ENCODE peak calls at places on chromosome 15, in four cellular contexts. C is GM12878, O is H1, J is HepG2. Y is an unnamed sample.

GRCh38 chr15:66654718-66655375 is 47.2 kb upstream of the SMAD6 start:
- DNase-seq in O (peak; percentile 72), J (no peak), C (no peak), Y (no peak)

GRCh38 chr15:43190178-43190577 is 5.0 kb downstream of the CCNDBP1 start:
- DNase-seq in O (no peak), J (no peak), C (no peak), Y (no peak)

GRCh38 chr15:75702431-75702830 is 10.2 kb downstream of the CSPG4 start:
- DNase-seq in C (no peak), J (no peak), O (no peak), Y (no peak)

GRCh38 chr15:28128036-28128435 is 28.9 kb upstream of the OCA2 start:
- DNase-seq in O (no peak), C (no peak), J (no peak), Y (no peak)

GRCh38 chr15:68328485-68328884 is 50.9 kb downstream of the FEM1B start:
- DNase-seq in J (no peak), O (no peak), C (no peak), Y (no peak)

GRCh38 chr15:33825453-33825852 is 142.8 kb upstream of the CHRM5 start:
- DNase-seq in O (no peak), C (no peak), J (no peak), Y (no peak)

GRCh38 chr15:95840004-95840403 is 490.5 kb upstream of the NR2F2 start:
- DNase-seq in O (no peak), C (no peak), J (no peak), Y (no peak)

GRCh38 chr15:66498501-66499386 is 1.2 kb upstream of the SNAPC5 start:
- DNase-seq in J (peak; percentile 15), C (no peak), O (no peak), Y (peak; percentile 34)

GRCh38 chr15:98758224-98758623 is 109.9 kb downstream of the IGF1R start:
- DNase-seq in J (no peak), O (no peak), C (no peak), Y (no peak)

GRCh38 chr15:98763179-98763578 is 114.8 kb downstream of the IGF1R start:
- DNase-seq in O (no peak), C (no peak), J (no peak), Y (no peak)

GRCh38 chr15:98760975-98761374 is 112.6 kb downstream of the IGF1R start:
- DNase-seq in O (no peak), C (no peak), J (no peak), Y (no peak)

GRCh38 chr15:98764296-98764695 is 116.0 kb downstream of the IGF1R start:
- DNase-seq in J (no peak), O (no peak), C (no peak), Y (no peak)

DNA sequence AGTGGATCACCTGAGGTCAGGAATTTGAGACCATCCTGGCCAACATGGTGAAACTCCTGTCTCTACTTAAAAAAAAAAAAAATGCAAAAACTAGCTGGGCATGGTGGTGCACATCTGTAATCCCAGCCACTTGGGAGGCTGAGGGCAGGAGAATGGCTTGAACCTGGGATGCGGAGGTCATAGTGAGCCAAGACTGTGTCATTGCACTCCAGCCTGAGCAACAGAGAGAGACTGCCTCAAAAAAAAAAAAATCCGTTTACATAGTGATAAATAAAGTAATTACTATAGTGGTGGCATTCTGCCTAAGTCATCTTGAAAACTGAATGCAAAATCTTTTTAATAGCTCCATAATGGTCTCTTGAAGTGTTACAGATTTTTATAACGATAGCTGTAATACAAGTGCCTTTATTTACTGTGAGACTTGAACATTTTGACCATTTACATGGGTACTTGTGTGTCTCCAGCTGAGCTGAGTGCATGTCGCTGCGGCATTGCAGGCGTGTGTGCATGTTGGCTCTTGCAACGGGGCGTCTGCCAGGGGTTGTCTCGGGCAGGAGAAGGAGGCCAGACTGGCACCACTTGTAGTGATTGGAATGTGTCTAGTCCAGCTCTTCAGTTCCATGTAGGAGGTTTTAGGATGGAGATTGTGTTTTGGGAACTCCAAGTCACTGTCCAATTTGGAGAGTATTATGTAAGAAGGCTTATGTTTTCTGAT is 111.9 kb downstream of the IGF1R start:
- DNase-seq in O (no peak), C (no peak), J (no peak), Y (no peak)
- TF ChIP-seq TCF12 in O (no peak), C (no peak), J (no peak), Y (no peak)

GRCh38 chr15:58546066-58546591 is 114.3 kb downstream of the LIPC start:
- DNase-seq in J (no peak), C (no peak), O (no peak), Y (no peak)

GRCh38 chr15:58545307-58546065 is 113.7 kb downstream of the LIPC start:
- DNase-seq in J (no peak), C (no peak), O (no peak), Y (no peak)

GRCh38 chr15:58547628-58548307 is 116.0 kb downstream of the LIPC start:
- DNase-seq in J (no peak), C (no peak), O (no peak), Y (no peak)

GRCh38 chr15:58548308-58549012 is 116.7 kb downstream of the LIPC start:
- DNase-seq in J (no peak), O (no peak), C (no peak), Y (no peak)

DNA sequence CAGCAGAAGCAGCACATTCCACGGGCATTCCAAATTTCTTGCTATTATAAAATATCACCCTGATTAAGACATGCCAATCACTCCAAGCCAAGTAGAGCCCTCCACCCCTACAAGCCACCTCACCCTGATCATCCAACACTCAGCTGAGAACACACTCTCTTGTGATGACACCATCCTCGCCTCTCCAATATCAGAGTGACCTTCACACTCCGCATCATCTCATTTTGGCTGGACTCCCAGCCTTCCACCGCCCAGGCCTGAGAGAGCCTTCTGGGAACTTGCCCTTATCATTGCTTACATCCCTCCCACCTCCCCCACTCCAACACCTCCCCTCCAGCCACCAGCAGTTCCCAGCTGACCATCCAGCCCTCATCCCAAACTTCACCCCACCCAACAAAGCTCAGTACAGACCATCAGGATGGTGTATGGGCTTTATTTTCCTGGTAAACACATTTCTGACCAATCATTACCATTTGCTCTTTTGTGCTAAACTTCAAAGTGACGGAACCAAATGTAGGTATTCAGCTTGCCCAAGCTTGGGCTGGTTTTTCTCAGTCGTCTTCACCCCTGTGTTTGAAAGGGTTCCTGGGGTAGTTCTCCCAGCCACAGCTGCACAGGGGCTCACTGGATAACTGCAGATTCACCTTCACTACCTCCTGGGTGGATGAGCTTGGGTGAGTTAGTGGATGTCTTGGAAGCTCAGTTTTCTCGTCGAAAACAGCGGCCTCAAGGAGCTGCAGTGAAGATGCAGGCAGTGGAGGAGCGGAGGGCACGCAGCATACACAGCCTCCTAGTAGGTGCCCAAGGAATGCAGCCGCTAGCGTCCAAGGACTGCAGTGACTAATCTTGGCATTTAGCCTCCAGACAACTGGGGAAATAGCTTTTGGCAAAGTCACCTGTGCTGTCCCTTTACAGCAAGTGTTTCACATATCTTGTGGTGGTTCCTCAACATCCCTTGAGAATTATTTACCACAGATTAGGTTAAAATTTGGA is 115.1 kb downstream of the LIPC start:
- DNase-seq in O (no peak), J (peak; percentile 83), C (no peak), Y (peak; percentile 53)
- TF ChIP-seq TCF12 in O (no peak), J (no peak), C (no peak), Y (peak; percentile 89)

GRCh38 chr15:49273734-49274318 is 103.8 kb downstream of the GALK2 start:
- DNase-seq in O (no peak), J (no peak), C (no peak), Y (peak; percentile 55)

GRCh38 chr15:49265911-49266310 is 95.9 kb downstream of the GALK2 start:
- DNase-seq in O (no peak), J (no peak), C (no peak), Y (no peak)

GRCh38 chr15:49270541-49271421 is 100.7 kb downstream of the GALK2 start:
- DNase-seq in O (no peak), C (no peak), J (no peak), Y (no peak)
- TF ChIP-seq TCF12 in O (no peak), C (no peak), J (no peak), Y (no peak)

DNA sequence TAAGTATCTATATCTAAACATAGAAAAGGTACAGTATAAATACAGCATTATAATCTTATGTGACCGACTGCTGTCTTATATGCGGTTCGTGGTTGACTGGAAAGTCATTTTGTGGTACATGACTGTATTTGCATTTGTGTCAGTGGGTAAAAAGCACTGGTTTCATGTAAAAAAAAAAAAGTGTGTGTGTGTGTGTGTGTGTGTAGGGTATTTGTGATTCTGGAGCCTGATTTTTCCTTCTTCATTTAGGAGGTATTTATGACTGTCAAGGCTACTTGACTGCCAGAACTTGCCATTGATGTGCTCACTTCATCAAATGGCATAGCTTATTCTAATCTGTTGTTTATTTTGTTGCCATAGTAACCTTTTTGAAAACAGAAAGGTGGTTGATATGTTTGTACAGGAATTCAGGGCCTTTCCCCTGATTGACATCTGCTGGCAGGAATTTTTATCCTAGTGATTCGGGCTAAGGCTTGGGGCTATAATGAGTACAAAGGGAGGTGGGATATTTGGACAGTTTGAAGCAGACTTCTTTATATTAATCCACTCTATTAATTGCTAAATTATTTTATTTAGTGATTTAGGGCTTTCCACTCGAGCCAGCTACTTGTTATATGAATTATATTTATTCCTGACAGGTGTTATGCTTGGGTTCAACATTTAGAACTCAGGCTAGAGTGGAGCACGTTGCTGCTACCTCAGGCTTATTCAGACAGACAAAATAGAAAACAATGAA is 63.4 kb downstream of the AKAP13 start:
- DNase-seq in C (peak; percentile 76), J (peak; percentile 96), O (no peak), Y (no peak)
- TF ChIP-seq TCF12 in C (no peak), J (no peak), O (no peak), Y (no peak)

GRCh38 chr15:70061086-70061370 is 36.7 kb downstream of the TLE3 start:
- DNase-seq in J (no peak), C (no peak), O (no peak), Y (no peak)

GRCh38 chr15:70061696-70062270 is 35.9 kb downstream of the TLE3 start:
- DNase-seq in J (no peak), C (no peak), O (no peak), Y (no peak)

GRCh38 chr15:70063284-70063991 is 34.3 kb downstream of the TLE3 start:
- DNase-seq in C (no peak), O (no peak), J (no peak), Y (no peak)

GRCh38 chr15:70063992-70064379 is 33.7 kb downstream of the TLE3 start:
- DNase-seq in O (no peak), C (no peak), J (no peak), Y (no peak)

GRCh38 chr15:70062321-70062956 is 35.3 kb downstream of the TLE3 start:
- DNase-seq in J (no peak), C (no peak), O (no peak), Y (peak; percentile 91)
- TF ChIP-seq TCF12 in J (no peak), C (no peak), O (no peak), Y (peak; percentile 88)

DNA sequence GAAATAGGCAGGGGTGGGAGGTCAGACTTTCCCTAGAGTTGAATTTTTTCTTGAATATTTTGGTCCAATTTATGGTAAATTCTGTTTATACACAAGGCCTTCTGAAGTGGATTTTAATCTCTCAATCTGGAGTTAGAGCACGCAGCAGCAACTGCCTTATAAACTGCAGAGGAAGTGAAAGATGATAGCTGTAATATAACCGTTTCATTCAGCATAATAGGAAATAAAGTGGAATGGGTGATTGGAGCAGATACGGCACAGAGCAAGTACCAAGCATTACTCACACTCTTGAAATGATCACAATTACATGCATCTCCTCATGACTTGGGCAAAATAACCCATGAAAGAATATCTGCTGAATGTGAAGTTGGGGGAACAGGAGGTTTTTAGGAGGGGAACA is 106.8 kb downstream of the ARRDC4 start:
- DNase-seq in O (no peak), C (no peak), J (no peak), Y (no peak)
- TF ChIP-seq TCF12 in O (no peak), C (no peak), J (no peak), Y (no peak)

GRCh38 chr15:85690546-85691226 is 104.0 kb downstream of the KLHL25 start:
- DNase-seq in O (no peak), C (peak; percentile 79), J (no peak), Y (no peak)
- TF ChIP-seq TCF12 in O (no peak), C (peak; percentile 35), J (no peak), Y (no peak)